ENCODE peak calls at places on chromosomes 4 and X, in ten cellular contexts. S is RKO; Y is HFF-Myc; E is ureter; G is progenitor cell of endocrine pancreas; W is activated naive CD4-positive, alpha-beta T cell treated with anti-CD3 and anti-CD28 coated beads, Interleukin-2, amount 50 U/mL, for 72 hours; T is SK-N-SH; U is hepatocyte; L is GM04504; P is HEK293T. Z is an unnamed sample.

GRCh38 chrX:2696698-2697215 is 5.7 kb downstream of the CD99 start:
- DNase-seq in P (no peak), Y (peak; percentile 79), S (peak; percentile 14), G (no peak), W (no peak), L (peak; percentile 71), T (no peak), U (no peak), E (no peak), Z (no peak)

GRCh38 chr4:8205749-8206611 is 6.9 kb downstream of the SH3TC1 start:
- DNase-seq in U (no peak), Y (no peak), S (no peak), E (peak; percentile 82), L (no peak), T (no peak), W (no peak), G (no peak), P (no peak), Z (no peak)

GRCh38 chr4:152239216-152239615 is 296.7 kb downstream of the FBXW7 start:
- DNase-seq in P (no peak), E (no peak), S (no peak), G (no peak), L (no peak), T (no peak), W (no peak), U (no peak), Y (no peak), Z (no peak)

GRCh38 chrX:42096262-42096939 is 173.0 kb upstream of the CASK start:
- DNase-seq in P (no peak), U (peak; percentile 77), G (no peak), L (peak; percentile 57), S (peak; percentile 33), E (no peak), T (no peak), W (no peak), Y (peak; percentile 31), Z (peak; percentile 51)

GRCh38 chrX:49673394-49673793 is 22.4 kb downstream of the PAGE1 start:
- DNase-seq in Y (no peak), E (no peak), L (no peak), W (no peak), P (no peak), U (no peak), T (no peak), G (no peak), S (no peak), Z (no peak)

GRCh38 chr4:105116616-105117319 is 29.9 kb upstream of the TET2 start:
- DNase-seq in E (no peak), P (no peak), Y (no peak), U (no peak), S (no peak), W (no peak), T (no peak), G (no peak), L (no peak), Z (no peak)

GRCh38 chr4:164706675-164707074 is 47.3 kb upstream of the SMIM31 start:
- DNase-seq in T (no peak), S (no peak), L (no peak), G (no peak), W (no peak), U (no peak), E (no peak), Y (no peak), P (no peak), Z (no peak)

GRCh38 chrX:30504309-30504708 is 73.3 kb downstream of the TASL start:
- DNase-seq in Y (no peak), L (peak; percentile 10), P (peak; percentile 12), W (no peak), G (no peak), T (peak; percentile 8), S (peak; percentile 53), E (no peak), U (peak; percentile 44), Z (no peak)

GRCh38 chr4:16289872-16290554 is 63.7 kb upstream of the TAPT1 start:
- DNase-seq in Y (peak; percentile 22), P (peak; percentile 29), L (peak; percentile 9), W (no peak), G (no peak), T (peak; percentile 51), S (peak; percentile 18), U (peak; percentile 51), E (no peak), Z (no peak)

GRCh38 chrX:2418000-2418399 is 82.8 kb downstream of the DHRSX start:
- DNase-seq in G (no peak), P (no peak), T (no peak), U (no peak), E (no peak), S (peak; percentile 46), Y (no peak), W (no peak), L (no peak), Z (no peak)